ENCODE peak calls at places on chromosomes 7 and 10, in seven cellular contexts. R is A549, I is colonic mucosa, C is endodermal cell, S is psoas muscle, T is prostate gland, A is cardiac muscle cell. E is an unnamed sample. For H3K9me3, the result is how much of the 10 kb centered on the place peaks cover.

GRCh38 chr7:98563183-98563495 is 53.9 kb upstream of the NPTX2 start:
- DNase-seq in R (no peak), I (no peak), C (no peak), S (no peak), T (no peak), A (no peak), E (no peak)

GRCh38 chr7:78134256-78134655 is 335.7 kb downstream of the PHTF2 start:
- DNase-seq in R (peak), I (no peak), C (no peak), S (no peak), T (no peak), A (peak), E (peak)

GRCh38 chr7:148084138-148084537 is 506.4 kb upstream of the C7orf33 start:
- DNase-seq in R (no peak), I (peak), C (peak), S (peak), T (peak), A (peak), E (no peak)

GRCh38 chr10:125002423-125003145 is 60.7 kb downstream of the ZRANB1 start:
- DNase-seq in R (no peak), I (no peak), C (peak), S (no peak), T (no peak), A (no peak), E (no peak)

GRCh38 chr7:26343320-26343832 is 51.7 kb downstream of the SNX10 start:
- DNase-seq in R (no peak), I (no peak), C (no peak), S (no peak), T (no peak), A (no peak), E (no peak)

GRCh38 chr7:151459726-151460473 is 20.0 kb upstream of the CRYGN start:
- DNase-seq in R (peak), I (peak), C (peak), S (peak), T (peak), A (peak), E (peak)

GRCh38 chr7:64308019-64308275 is 5.8 kb upstream of the ZNF736 start:
- DNase-seq in R (no peak), I (no peak), C (no peak), S (no peak), T (no peak), A (no peak), E (no peak)

GRCh38 chr7:90917536-90917935 is 321.4 kb downstream of the CDK14 start:
- DNase-seq in R (no peak), I (no peak), C (no peak), S (no peak), T (no peak), A (no peak), E (no peak)

GRCh38 chr7:19079066-19079465 is 38.4 kb downstream of the TWIST1 start:
- DNase-seq in R (no peak), I (no peak), C (no peak), S (no peak), T (no peak), A (peak), E (no peak)

GRCh38 chr10:24790599-24790998 is 66.9 kb upstream of the ARHGAP21 start:
- DNase-seq in R (no peak), I (no peak), C (no peak), S (no peak), T (no peak), A (peak), E (no peak)

GRCh38 chr10:3045471-3046209 is 21.7 kb upstream of the PFKP start:
- DNase-seq in R (peak), I (peak), C (peak), S (peak), T (no peak), A (peak), E (no peak)

GRCh38 chr10:85851300-85851699 is 515.3 kb downstream of the GRID1 start:
- DNase-seq in R (no peak), I (no peak), C (no peak), S (no peak), T (no peak), A (peak), E (no peak)

DNA sequence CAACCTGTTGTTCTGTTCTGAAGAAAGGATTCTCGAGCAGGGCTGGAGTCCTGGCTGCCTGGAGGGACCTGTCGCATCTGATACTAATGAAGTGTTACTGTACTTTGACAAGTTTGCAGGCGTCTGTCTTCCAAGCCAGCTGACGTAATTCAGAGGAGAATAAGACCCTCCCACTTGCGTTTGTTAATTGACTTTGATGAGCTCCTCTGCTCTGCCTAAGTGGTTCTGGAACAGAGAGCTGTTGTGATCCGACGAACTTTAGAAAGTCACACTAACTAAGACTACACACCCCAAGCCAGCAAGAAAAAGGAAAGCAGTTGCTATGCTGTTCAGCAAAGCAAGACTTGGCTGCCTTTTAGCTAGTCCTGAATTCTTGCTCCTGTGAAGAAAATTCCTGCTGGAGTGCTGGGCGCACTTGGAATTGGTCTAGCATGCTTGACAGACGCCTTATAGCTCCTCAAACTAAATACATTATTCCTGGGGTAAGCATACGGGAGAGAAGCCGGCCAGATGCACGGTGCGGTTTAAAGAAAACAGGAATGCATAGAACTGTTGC is 200.3 kb downstream of the CACNB2 start:
- DNase-seq in R (no peak), I (no peak), C (no peak), S (no peak), T (no peak), A (peak), E (peak)
- H3K27ac ChIP-seq in R (no peak), I (no peak), C (no peak), S (no peak), T (no peak), A (peak), E (peak)

GRCh38 chr7:143290293-143290692 is 2.1 kb downstream of the CASP2 start:
- DNase-seq in R (no peak), I (no peak), C (no peak), S (no peak), T (no peak), A (no peak), E (no peak)
- H3K4me3 ChIP-seq in R (no peak), I (no peak), C (peak), S (no peak), T (no peak), A (no peak), E (peak)

DNA sequence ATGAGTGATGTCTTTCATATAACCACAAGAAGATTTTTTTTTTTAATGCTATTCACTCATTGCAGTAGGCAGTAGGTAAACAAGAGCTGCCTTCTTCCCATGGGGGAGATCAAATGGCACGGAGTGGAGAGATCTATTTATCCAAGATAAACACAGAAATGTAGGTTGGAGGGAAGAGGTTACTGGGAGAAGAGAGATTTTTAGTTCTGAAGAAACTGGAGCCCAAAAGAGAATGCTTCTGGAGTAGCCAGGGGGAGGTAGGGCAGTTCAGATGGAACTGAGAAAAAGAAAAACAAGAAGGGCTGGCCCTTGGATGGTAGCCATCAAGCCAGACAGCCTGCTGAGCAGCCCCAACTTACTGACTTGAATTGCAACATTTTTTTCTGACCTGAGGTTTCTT is 270.1 kb upstream of the TPK1 start:
- DNase-seq in R (no peak), I (no peak), C (no peak), S (peak), T (no peak), A (peak), E (no peak)
- H3K9me3 ChIP-seq in R (under half), I (under half), C (under half), S (under half), T (under half), A (under half), E (under half)

DNA sequence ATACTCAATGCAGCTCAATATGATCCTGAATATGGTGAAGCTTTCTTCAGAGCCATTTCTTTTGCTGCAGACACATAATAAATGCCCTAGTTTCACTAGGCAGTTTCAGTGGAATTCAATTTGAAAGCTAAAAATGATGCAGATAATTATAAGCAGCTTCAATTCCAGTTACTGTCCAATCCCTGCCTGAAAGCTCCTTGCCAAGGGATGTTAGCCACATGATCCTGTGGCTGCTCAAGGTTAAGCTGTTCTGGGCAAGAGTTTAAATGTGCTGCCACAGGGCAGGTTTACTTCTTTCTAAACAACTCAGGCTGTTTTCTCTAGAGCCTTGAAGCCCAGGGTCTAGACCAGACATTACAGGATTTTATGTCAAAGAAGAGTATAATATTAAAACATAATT is 805.7 kb downstream of the NRG3 start:
- DNase-seq in R (no peak), I (no peak), C (no peak), S (no peak), T (no peak), A (no peak), E (no peak)
- H3K27ac ChIP-seq in R (no peak), I (no peak), C (no peak), S (no peak), T (no peak), A (no peak), E (no peak)

GRCh38 chr7:20795881-20796280 is 9.2 kb upstream of the SP8 start:
- DNase-seq in R (no peak), I (no peak), C (peak), S (no peak), T (no peak), A (no peak), E (no peak)

GRCh38 chr7:20798694-20799121 is 12.0 kb upstream of the SP8 start:
- DNase-seq in R (no peak), I (no peak), C (peak), S (no peak), T (no peak), A (no peak), E (no peak)

GRCh38 chr7:20796565-20796964 is 9.9 kb upstream of the SP8 start:
- DNase-seq in R (no peak), I (no peak), C (no peak), S (no peak), T (no peak), A (no peak), E (no peak)

GRCh38 chr7:20798081-20798693 is 11.5 kb upstream of the SP8 start:
- DNase-seq in R (peak), I (peak), C (peak), S (peak), T (peak), A (no peak), E (no peak)

DNA sequence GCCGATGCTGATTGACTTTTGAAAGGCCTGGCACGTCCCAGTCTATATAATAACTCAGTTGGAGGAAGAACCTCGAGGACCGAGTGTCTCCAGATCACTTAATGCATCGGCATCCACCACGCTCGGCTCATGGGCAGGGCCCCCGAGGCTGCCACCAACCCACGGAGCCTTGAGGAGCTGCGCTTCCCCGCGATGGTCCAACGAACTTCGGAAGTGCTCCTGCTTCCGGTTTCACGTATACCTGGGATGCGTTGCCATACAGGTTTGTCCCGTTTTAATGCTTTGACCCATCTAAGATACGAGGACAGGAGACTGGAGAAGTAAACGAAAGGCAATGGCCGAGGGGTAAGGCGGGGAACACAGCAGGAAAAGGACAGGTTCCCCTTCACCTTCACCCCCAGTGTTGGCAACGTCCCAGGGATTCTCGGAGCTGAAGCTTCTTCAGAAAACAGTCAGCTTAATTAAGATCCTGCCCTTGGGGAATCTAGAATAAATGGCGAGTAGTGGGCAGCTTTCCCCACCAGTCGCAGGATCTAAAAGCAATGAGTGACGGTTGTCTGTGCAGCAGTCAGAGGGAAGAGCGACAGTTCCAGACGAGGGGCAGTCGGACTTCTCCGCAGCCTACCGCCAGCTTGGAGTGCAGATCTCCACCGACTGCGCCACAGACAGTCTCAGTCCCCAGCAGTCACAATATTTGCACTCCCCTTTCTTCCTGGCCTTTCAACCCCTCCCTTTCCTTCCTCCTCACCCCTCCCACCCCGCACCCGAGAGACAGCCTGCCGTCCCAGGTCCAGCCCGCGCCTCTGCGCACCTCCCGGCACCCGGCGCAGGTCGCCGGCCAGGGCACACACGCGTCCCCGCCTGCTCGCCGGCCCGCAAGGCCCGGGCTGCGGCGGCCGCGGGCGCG is 10.7 kb upstream of the SP8 start:
- DNase-seq in R (peak), I (peak), C (peak), S (peak), T (peak), A (no peak), E (no peak)
- H3K4me3 ChIP-seq in R (peak), I (peak), C (peak), S (peak), T (peak), A (peak), E (peak)

GRCh38 chr7:63105978-63106377 is 892.7 kb upstream of the ZNF722 start:
- DNase-seq in R (no peak), I (no peak), C (no peak), S (no peak), T (no peak), A (no peak), E (no peak)
- H3K9me3 ChIP-seq in R (under half), I (under half), C (half or more), S (under half), T (under half), A (under half), E (half or more)